ENCODE peak calls at places on chromosomes 6 and 20, in six cellular contexts. L, D, Q, R, K and Y are unnamed samples.

GRCh38 chr20:953742-954141 is 37.6 kb upstream of the ANGPT4 start:
- DNase-seq in K (peak), L (peak), D (no peak), Q (no peak), R (no peak), Y (peak)

GRCh38 chr6:109229536-109229935 is 134.2 kb downstream of the CEP57L1 start:
- DNase-seq in D (no peak), K (no peak), Q (no peak), R (no peak), L (no peak), Y (no peak)

GRCh38 chr6:36908758-36909157 is 23.0 kb downstream of the C6orf89 start:
- DNase-seq in D (no peak), R (no peak), K (peak), Q (no peak), L (no peak), Y (no peak)

GRCh38 chr20:50036703-50037102 is 53.9 kb downstream of the SNAI1 start:
- DNase-seq in D (no peak), L (no peak), R (no peak), K (no peak), Q (no peak), Y (no peak)

GRCh38 chr20:4087923-4088322 is 72.6 kb upstream of the RNF24 start:
- DNase-seq in K (no peak), Q (peak), D (no peak), L (peak), R (no peak), Y (no peak)

GRCh38 chr6:33794910-33795615 is 6.1 kb upstream of the LEMD2 start:
- DNase-seq in L (no peak), D (no peak), R (no peak), Q (no peak), K (peak), Y (no peak)

GRCh38 chr6:36753671-36754485 is 56.3 kb downstream of the RAB44 start:
- DNase-seq in D (no peak), Q (no peak), L (no peak), R (no peak), K (no peak), Y (no peak)

GRCh38 chr6:140736227-140736626 is 1361.8 kb upstream of the CITED2 start:
- DNase-seq in L (peak), D (no peak), R (no peak), Q (no peak), K (no peak), Y (peak)

GRCh38 chr6:84547341-84547794 is 217.0 kb downstream of the TBX18 start:
- DNase-seq in R (no peak), D (no peak), K (no peak), L (peak), Q (no peak), Y (no peak)

GRCh38 chr6:108592371-108593337 is 31.9 kb downstream of the FOXO3 start:
- DNase-seq in D (peak), Q (peak), R (peak), K (peak), L (peak), Y (peak)

GRCh38 chr6:154865291-154865690 is 129.8 kb upstream of the TIAM2 start:
- DNase-seq in D (no peak), R (no peak), Q (peak), L (peak), K (no peak), Y (no peak)

GRCh38 chr20:35237486-35237885 is 11.0 kb downstream of the MMP24 start:
- DNase-seq in R (no peak), D (no peak), L (no peak), Q (no peak), K (no peak), Y (peak)

GRCh38 chr6:133286765-133287164 is 45.6 kb downstream of the EYA4 start:
- DNase-seq in Q (peak), D (no peak), L (peak), R (no peak), K (peak), Y (peak)

GRCh38 chr6:148700713-148701392 is 46.0 kb upstream of the UST start:
- DNase-seq in D (no peak), R (no peak), L (peak), K (peak), Q (peak), Y (peak)

GRCh38 chr20:50308513-50309279 is 118.1 kb downstream of the CEBPB start:
- DNase-seq in R (peak), D (peak), Q (peak), K (peak), L (peak), Y (peak)

GRCh38 chr20:54340206-54340605 is 132.3 kb downstream of the PFDN4 start:
- DNase-seq in D (no peak), R (no peak), L (no peak), K (no peak), Q (peak), Y (no peak)

GRCh38 chr6:83707829-83708545 is 914 bp downstream of the SNAP91 start:
- DNase-seq in D (no peak), L (peak), Q (no peak), K (peak), R (no peak), Y (peak)

GRCh38 chr6:56789879-56790278 is 147.2 kb upstream of the DST start:
- DNase-seq in L (no peak), R (no peak), K (no peak), Q (no peak), D (no peak), Y (no peak)

GRCh38 chr20:59837623-59838394 is 95.6 kb downstream of the SYCP2 start:
- DNase-seq in L (peak), D (no peak), K (no peak), R (no peak), Q (no peak), Y (no peak)

GRCh38 chr20:2101057-2101934 is at the start of gene STK35:
- DNase-seq in L (no peak), K (peak), R (peak), Q (no peak), D (no peak), Y (no peak)

GRCh38 chr20:41342474-41343464 is 2.1 kb downstream of the LPIN3 start:
- DNase-seq in R (no peak), K (no peak), Q (no peak), D (no peak), L (no peak), Y (no peak)

GRCh38 chr20:51772236-51772635 is 4.0 kb upstream of the ATP9A start:
- DNase-seq in Q (no peak), D (no peak), K (no peak), L (no peak), R (no peak), Y (no peak)

GRCh38 chr6:149895702-149896310 is 2.1 kb downstream of the RAET1E start:
- DNase-seq in K (no peak), L (peak), Q (peak), R (peak), D (no peak), Y (peak)

GRCh38 chr6:6008648-6009421 is 2.1 kb upstream of the NRN1 start:
- DNase-seq in R (peak), D (no peak), Q (no peak), K (peak), L (no peak), Y (peak)

GRCh38 chr6:1820165-1820564 is 210.4 kb downstream of the FOXC1 start:
- DNase-seq in D (no peak), K (no peak), L (peak), R (no peak), Q (peak), Y (peak)

GRCh38 chr20:25277941-25278521 is 30.1 kb downstream of the PYGB start:
- DNase-seq in R (peak), Q (no peak), D (no peak), L (no peak), K (no peak), Y (no peak)

GRCh38 chr6:150567360-150567759 is 32.3 kb upstream of the PLEKHG1 start:
- DNase-seq in R (no peak), L (no peak), Q (no peak), K (no peak), D (no peak), Y (no peak)

GRCh38 chr6:16762547-16763477 is 1.6 kb upstream of the ATXN1 start:
- DNase-seq in L (peak), D (peak), Q (peak), R (peak), K (peak), Y (peak)

GRCh38 chr6:99492137-99492536 is 23.1 kb downstream of the USP45 start:
- DNase-seq in K (no peak), R (no peak), D (no peak), L (no peak), Q (no peak), Y (no peak)

GRCh38 chr6:161660666-161661571 is 387.1 kb upstream of the AGPAT4 start:
- DNase-seq in K (no peak), R (no peak), Q (no peak), D (no peak), L (no peak), Y (peak)

GRCh38 chr20:35750611-35751010 is 8.6 kb upstream of the RBM39 start:
- DNase-seq in K (no peak), D (no peak), R (no peak), Q (no peak), L (no peak), Y (no peak)

GRCh38 chr20:12056836-12057235 is 139.1 kb downstream of the BTBD3 start:
- DNase-seq in Q (no peak), K (no peak), D (no peak), R (no peak), L (no peak), Y (no peak)

GRCh38 chr6:17638212-17638611 is 38.1 kb downstream of the FAM8A1 start:
- DNase-seq in R (no peak), D (no peak), Q (peak), L (peak), K (no peak), Y (peak)

GRCh38 chr6:133916650-133917151 is 27.8 kb downstream of the TCF21 start:
- DNase-seq in R (peak), D (peak), L (peak), Q (peak), K (peak), Y (peak)

GRCh38 chr6:2688416-2689064 is 62.2 kb downstream of the MYLK4 start:
- DNase-seq in D (no peak), L (peak), R (no peak), Q (peak), K (no peak), Y (peak)

GRCh38 chr6:19788684-19789083 is 48.5 kb upstream of the ID4 start:
- DNase-seq in R (no peak), Q (no peak), K (no peak), L (peak), D (no peak), Y (no peak)

GRCh38 chr20:51884561-51884960 is 82.2 kb upstream of the SALL4 start:
- DNase-seq in K (no peak), R (no peak), D (no peak), L (peak), Q (peak), Y (peak)

GRCh38 chr6:39664173-39664572 is 61.0 kb downstream of the KIF6 start:
- DNase-seq in L (peak), D (no peak), R (no peak), Q (no peak), K (no peak), Y (no peak)

DNA sequence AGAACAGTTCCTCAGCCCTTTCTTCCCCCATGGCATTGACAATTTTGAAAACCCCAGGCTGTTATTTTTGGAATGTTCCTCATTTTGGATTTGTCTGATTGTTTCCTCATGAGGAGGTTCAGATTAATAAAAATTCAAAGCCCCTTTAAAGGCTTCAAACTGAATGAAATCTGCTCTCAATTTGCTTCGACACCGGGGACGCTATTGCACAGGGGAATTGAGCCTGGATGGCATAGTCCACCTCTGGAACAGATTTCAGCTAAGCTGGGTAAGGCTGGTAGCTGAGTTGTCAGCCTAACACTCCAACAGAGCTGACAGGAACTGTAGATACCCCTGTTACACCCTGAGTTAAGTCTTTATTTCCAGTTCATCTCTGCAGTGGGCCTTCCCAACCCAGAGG is 73.4 kb upstream of the PAX1 start:
- DNase-seq in R (no peak), Q (no peak), D (no peak), L (no peak), K (no peak), Y (no peak)
- TF ChIP-seq CTCF in R (no peak), Q (no peak), D (no peak), L (no peak), K (peak), Y (no peak)

GRCh38 chr6:114342826-114343781 is at the start of gene HS3ST5:
- DNase-seq in K (peak), L (no peak), R (peak), Q (peak), D (no peak), Y (no peak)
- H3K4me3 ChIP-seq in K (peak), L (peak), R (peak), Q (peak), D (peak), Y (peak)

DNA sequence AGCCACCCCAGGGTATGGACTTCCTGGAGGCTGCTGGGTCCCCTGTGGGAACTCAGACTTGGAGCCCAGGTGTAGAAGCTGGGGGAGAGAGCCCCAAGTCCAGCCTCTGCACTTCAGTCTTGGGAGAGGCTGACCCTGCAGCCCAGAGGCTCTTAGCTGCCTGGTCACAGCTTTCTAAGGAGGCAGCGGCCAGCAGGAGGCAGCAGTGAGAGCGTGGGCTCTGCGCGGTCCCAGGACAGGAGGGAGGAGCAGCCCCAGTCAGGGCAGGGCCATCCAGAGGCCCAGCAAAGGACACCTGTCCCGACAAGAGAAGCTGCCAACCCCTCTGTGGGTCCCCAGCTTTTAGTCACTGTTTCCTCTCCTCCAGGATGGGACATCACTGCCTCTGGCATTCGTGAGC is 9.4 kb downstream of the TREML2 start:
- DNase-seq in K (peak), D (no peak), L (peak), R (no peak), Q (no peak), Y (no peak)
- TF ChIP-seq CTCF in K (peak), D (no peak), L (peak), R (peak), Q (peak), Y (peak)

DNA sequence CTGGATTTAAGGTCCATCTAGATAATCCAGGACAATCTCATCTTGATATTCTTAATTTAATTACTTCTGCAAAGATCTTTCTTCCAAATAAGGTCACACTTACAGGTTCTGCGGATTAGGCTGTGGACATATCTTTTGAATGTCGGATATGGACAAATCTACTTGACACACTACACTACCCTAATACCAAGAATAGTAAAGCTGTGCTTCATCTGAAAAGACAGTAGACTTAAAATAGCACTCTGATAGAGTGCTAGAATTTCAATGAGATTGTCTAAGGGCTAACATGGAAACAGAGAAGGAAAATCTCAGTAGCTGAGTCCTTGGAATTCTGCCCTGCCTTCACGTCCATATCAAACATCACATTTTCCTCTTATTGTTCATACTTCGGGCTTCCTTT is 1238.0 kb downstream of the EPHA7 start:
- DNase-seq in R (no peak), K (no peak), Q (no peak), L (no peak), D (no peak), Y (no peak)
- H3K4me3 ChIP-seq in R (no peak), K (no peak), Q (no peak), L (no peak), D (no peak), Y (no peak)

GRCh38 chr6:78864957-78865356 is 2.4 kb upstream of the IRAK1BP1 start:
- DNase-seq in Q (no peak), R (no peak), L (no peak), D (no peak), K (no peak), Y (no peak)

GRCh38 chr6:78868124-78868523 is 773 bp downstream of the IRAK1BP1 start:
- DNase-seq in D (no peak), R (no peak), Q (no peak), K (no peak), L (no peak), Y (peak)

GRCh38 chr6:78863576-78863975 is 3.8 kb upstream of the IRAK1BP1 start:
- DNase-seq in Q (no peak), D (no peak), R (no peak), K (no peak), L (no peak), Y (no peak)

GRCh38 chr6:78867020-78867369 is 356 bp upstream of the IRAK1BP1 start:
- DNase-seq in D (no peak), R (no peak), K (no peak), L (no peak), Q (no peak), Y (no peak)

DNA sequence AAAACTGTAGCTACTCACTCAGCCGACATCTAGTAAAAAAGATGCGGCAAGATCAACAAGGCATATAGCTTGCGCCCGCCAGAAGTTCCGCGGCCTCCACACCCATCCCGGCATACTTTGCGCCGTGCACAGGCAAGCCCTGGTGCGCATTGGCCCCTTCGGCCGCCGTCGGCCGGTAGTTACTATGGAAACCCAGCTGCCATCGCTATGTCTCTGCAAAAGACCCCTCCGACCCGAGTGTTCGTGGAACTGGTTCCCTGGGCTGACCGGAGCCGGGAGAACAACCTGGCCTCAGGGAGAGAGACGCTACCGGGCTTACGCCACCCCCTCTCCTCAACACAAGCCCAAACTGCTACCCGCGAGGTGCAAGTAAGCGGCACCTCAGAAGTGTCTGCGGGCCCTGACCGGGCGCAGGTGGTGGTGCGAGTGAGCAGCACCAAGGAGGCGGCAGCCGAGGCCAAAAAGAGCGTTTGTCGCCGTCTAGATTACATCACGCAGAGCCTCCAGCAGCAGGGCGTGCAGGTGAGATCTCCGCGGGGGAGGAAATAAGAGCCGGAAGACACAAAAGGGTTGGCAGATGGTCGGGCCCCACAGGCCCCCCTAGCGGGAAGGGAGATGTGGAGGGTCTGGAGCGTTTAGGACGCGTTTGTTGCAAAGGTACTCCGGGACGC is at the start of gene IRAK1BP1:
- DNase-seq in D (peak), R (peak), Q (peak), K (peak), L (peak), Y (peak)
- TF ChIP-seq CTCF in D (no peak), R (no peak), Q (no peak), K (no peak), L (peak), Y (peak)

GRCh38 chr6:163711615-163712568 is 297.4 kb downstream of the QKI start:
- DNase-seq in L (no peak), K (peak), R (peak), Q (no peak), D (peak), Y (peak)
- H3K4me3 ChIP-seq in L (no peak), K (no peak), R (no peak), Q (no peak), D (no peak), Y (no peak)

GRCh38 chr6:91340998-91341397 is 754.1 kb upstream of the MAP3K7 start:
- DNase-seq in D (no peak), R (no peak), Q (no peak), K (peak), L (no peak), Y (no peak)

GRCh38 chr6:91341473-91341872 is 754.6 kb upstream of the MAP3K7 start:
- DNase-seq in Q (no peak), K (peak), D (no peak), R (no peak), L (no peak), Y (no peak)

DNA sequence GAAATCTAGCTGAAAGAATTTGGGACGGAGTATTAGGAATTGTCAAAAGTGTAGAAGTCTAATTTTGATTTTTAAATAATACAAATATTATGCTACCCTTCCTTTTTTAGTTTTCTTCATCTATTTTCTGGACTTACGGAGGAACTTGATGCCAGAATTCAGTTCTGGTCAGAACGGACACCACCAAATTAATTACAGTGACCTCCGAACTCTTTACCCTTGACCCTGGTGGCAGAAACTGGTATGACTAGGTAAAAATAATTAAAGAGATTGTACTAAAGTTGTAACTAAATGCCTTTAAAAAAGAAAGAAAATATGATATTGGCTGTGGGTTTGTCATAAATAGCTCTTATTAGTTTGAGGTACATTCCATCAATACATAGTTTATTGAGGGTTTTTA is 751.1 kb upstream of the MAP3K7 start:
- DNase-seq in D (no peak), R (no peak), K (peak), L (no peak), Q (no peak), Y (no peak)
- TF ChIP-seq CTCF in D (peak), R (no peak), K (peak), L (peak), Q (no peak), Y (no peak)

GRCh38 chr6:158356586-158357546 is 44.6 kb downstream of the TULP4 start:
- DNase-seq in K (no peak), L (no peak), R (no peak), Q (no peak), D (no peak), Y (no peak)

GRCh38 chr6:158354509-158354877 is 42.2 kb downstream of the TULP4 start:
- DNase-seq in D (no peak), K (no peak), L (no peak), R (no peak), Q (no peak), Y (no peak)

GRCh38 chr6:158361961-158362634 is 49.8 kb downstream of the TULP4 start:
- DNase-seq in K (no peak), D (no peak), R (no peak), Q (peak), L (peak), Y (peak)

GRCh38 chr6:158357570-158358216 is 45.4 kb downstream of the TULP4 start:
- DNase-seq in D (no peak), Q (no peak), K (no peak), L (no peak), R (no peak), Y (no peak)

GRCh38 chr6:158358450-158359077 is 46.3 kb downstream of the TULP4 start:
- DNase-seq in L (no peak), R (no peak), Q (no peak), D (no peak), K (no peak), Y (no peak)
- H3K4me3 ChIP-seq in L (no peak), R (no peak), Q (no peak), D (no peak), K (no peak), Y (no peak)

GRCh38 chr6:13229205-13230085 is 98.9 kb downstream of the TBC1D7 start:
- DNase-seq in R (no peak), L (peak), K (peak), Q (no peak), D (peak), Y (peak)
- TF ChIP-seq CTCF in R (no peak), L (peak), K (peak), Q (no peak), D (no peak), Y (peak)